ENCODE peak calls at places on chromosome 3, in five cellular contexts. One of them, this sample, is unnamed.

GRCh38 chr3:59300727-59301134 is 250.9 kb upstream of the CFAP20DC start:
- DNase-seq in AG09309: no peak
- DNase-seq in GM20000: no peak
- DNase-seq in prostate gland: no peak
- DNase-seq in psoas muscle: no peak
- DNase-seq in this sample: no peak

GRCh38 chr3:29597376-29598008 is 316.6 kb downstream of the RBMS3 start:
- DNase-seq in AG09309: no peak
- DNase-seq in GM20000: no peak
- DNase-seq in prostate gland: no peak
- DNase-seq in psoas muscle: no peak
- DNase-seq in this sample: no peak

GRCh38 chr3:112582242-112582874 is 20.5 kb downstream of the SLC35A5 start:
- DNase-seq in AG09309: peak; percentile 59
- DNase-seq in GM20000: no peak
- DNase-seq in prostate gland: no peak
- DNase-seq in psoas muscle: no peak
- DNase-seq in this sample: no peak

GRCh38 chr3:155981669-155982068 is 111.2 kb downstream of the GMPS start:
- DNase-seq in AG09309: no peak
- DNase-seq in GM20000: no peak
- DNase-seq in prostate gland: no peak
- DNase-seq in psoas muscle: no peak
- DNase-seq in this sample: no peak

GRCh38 chr3:146218880-146219866 is 31.7 kb downstream of the PLSCR4 start:
- DNase-seq in AG09309: no peak
- DNase-seq in GM20000: peak; percentile 48
- DNase-seq in prostate gland: peak; percentile 7
- DNase-seq in psoas muscle: no peak
- DNase-seq in this sample: no peak

GRCh38 chr3:116340680-116341216 is 104.5 kb downstream of the LSAMP start:
- DNase-seq in AG09309: no peak
- DNase-seq in GM20000: no peak
- DNase-seq in prostate gland: no peak
- DNase-seq in psoas muscle: no peak
- DNase-seq in this sample: no peak

GRCh38 chr3:172840463-172840862 is 89.9 kb downstream of the ECT2 start:
- DNase-seq in AG09309: no peak
- DNase-seq in GM20000: no peak
- DNase-seq in prostate gland: no peak
- DNase-seq in psoas muscle: no peak
- DNase-seq in this sample: no peak

GRCh38 chr3:50336452-50337174 is 4.0 kb downstream of the RASSF1 start:
- DNase-seq in AG09309: no peak
- DNase-seq in GM20000: no peak
- DNase-seq in prostate gland: no peak
- DNase-seq in psoas muscle: no peak
- DNase-seq in this sample: no peak

GRCh38 chr3:159417761-159418160 is 570.9 kb upstream of the IL12A start:
- DNase-seq in AG09309: no peak
- DNase-seq in GM20000: no peak
- DNase-seq in prostate gland: no peak
- DNase-seq in psoas muscle: no peak
- DNase-seq in this sample: no peak

GRCh38 chr3:146814601-146815315 is 209.6 kb upstream of the PLSCR5 start:
- DNase-seq in AG09309: no peak
- DNase-seq in GM20000: no peak
- DNase-seq in prostate gland: no peak
- DNase-seq in psoas muscle: no peak
- DNase-seq in this sample: no peak

GRCh38 chr3:36842275-36842674 is 77.9 kb upstream of the DCLK3 start:
- DNase-seq in AG09309: no peak
- DNase-seq in GM20000: no peak
- DNase-seq in prostate gland: no peak
- DNase-seq in psoas muscle: no peak
- DNase-seq in this sample: no peak

GRCh38 chr3:94416768-94417167 is 353.9 kb downstream of the NSUN3 start:
- DNase-seq in AG09309: no peak
- DNase-seq in GM20000: no peak
- DNase-seq in prostate gland: no peak
- DNase-seq in psoas muscle: no peak
- DNase-seq in this sample: no peak

DNA sequence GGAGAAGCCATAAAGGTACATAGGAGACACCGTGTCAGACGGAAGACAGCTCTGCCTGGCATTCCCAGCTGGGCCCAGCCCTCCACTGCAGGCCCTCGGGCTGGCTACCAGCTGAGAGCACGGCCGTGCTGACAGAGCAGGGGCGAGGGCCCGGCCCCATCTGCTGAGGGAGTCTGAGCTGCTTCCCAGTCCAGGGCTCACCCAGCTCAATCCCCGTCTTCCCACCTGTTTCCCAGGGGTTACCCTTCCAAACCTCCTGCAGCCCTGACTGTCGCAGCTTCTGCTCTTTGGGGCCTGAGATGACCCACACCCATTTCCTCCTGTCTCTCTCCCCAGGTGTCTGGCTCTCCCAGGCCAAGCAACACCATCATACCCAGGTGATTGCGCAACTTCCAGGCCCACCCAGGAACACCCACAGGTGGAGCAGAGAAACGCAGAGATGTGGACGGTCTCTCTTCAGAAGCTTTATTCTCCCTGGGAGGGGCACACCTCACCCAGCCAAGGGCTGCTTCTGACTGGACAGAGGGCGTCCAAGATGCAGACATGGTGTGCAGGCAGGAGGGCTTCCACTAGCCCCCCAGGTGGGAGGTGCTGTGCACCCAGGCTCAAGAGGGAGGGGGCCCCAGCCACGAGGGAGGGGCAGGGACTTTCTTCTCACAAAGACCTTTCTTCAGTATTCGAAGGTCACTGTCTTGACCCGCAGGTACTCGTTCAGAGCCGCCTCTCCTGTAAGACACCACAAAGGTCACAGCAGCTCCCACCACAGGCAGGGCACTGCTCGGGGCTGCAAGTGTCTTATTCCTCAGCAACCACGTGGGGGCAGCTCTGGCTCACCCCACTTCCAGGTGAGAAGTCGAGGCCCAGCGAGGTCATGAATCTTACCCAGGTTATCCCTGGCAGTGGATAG is 19.4 kb upstream of the SLC41A3 start:
- DNase-seq in AG09309: no peak
- DNase-seq in GM20000: no peak
- DNase-seq in prostate gland: no peak
- DNase-seq in psoas muscle: peak; percentile 48
- DNase-seq in this sample: peak; percentile 8
- TF ChIP-seq CTCF in AG09309: no peak
- TF ChIP-seq CTCF in GM20000: no peak
- TF ChIP-seq CTCF in prostate gland: no peak
- TF ChIP-seq CTCF in psoas muscle: no peak
- TF ChIP-seq CTCF in this sample: peak; percentile 29

DNA sequence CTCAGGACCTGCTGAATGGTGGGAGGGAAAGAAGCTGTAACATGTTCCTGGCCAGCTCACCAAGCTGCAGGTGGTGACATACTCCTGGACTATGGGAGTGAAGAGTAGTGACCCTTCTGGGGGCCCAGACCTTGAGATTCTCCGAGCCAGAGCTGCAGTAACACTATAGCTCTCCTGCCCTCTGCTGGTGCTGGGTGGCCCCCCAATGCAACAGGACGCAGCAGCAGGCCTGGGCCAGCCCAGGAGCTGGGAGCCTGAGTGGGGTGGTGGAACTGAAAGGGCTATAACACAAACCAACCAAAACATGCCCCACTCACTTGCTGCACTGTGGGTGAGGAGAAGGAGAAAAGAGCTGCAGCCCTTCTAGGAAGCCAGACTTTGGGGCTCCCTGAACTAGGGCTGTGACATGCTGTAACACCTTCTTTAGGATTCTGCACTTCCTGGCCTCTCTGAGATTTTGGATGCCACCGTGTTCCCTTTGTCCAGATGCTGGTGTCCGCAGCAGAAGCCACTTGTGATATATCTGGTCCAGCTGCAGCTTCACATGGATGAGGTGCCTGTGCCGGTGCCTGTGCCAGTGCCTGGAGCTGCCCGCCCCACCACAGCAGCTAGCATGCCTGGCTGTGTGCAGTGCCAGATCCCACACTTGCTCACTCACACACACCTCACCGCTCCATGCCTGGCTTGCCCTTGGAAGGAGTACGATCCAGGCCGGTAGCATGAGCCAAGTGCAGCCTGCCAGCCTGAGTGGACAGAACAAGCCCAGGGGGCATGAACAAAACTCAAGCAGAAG is 636.8 kb upstream of the KCNMB2 start:
- DNase-seq in AG09309: no peak
- DNase-seq in GM20000: no peak
- DNase-seq in prostate gland: no peak
- DNase-seq in psoas muscle: no peak
- DNase-seq in this sample: no peak
- TF ChIP-seq CTCF in AG09309: no peak
- TF ChIP-seq CTCF in GM20000: no peak
- TF ChIP-seq CTCF in prostate gland: no peak
- TF ChIP-seq CTCF in psoas muscle: no peak
- TF ChIP-seq CTCF in this sample: no peak

GRCh38 chr3:2889772-2890171 is 220.4 kb downstream of the IL5RA start:
- DNase-seq in AG09309: no peak
- DNase-seq in GM20000: no peak
- DNase-seq in prostate gland: no peak
- DNase-seq in psoas muscle: no peak
- DNase-seq in this sample: no peak
- TF ChIP-seq CTCF in AG09309: no peak
- TF ChIP-seq CTCF in GM20000: no peak
- TF ChIP-seq CTCF in prostate gland: no peak
- TF ChIP-seq CTCF in psoas muscle: no peak
- TF ChIP-seq CTCF in this sample: no peak

GRCh38 chr3:69865920-69866679 is 126.8 kb downstream of the MITF start:
- DNase-seq in AG09309: no peak
- DNase-seq in GM20000: no peak
- DNase-seq in prostate gland: peak; percentile 52
- DNase-seq in psoas muscle: no peak
- DNase-seq in this sample: peak; percentile 13
- TF ChIP-seq CTCF in AG09309: no peak
- TF ChIP-seq CTCF in GM20000: no peak
- TF ChIP-seq CTCF in prostate gland: no peak
- TF ChIP-seq CTCF in psoas muscle: no peak
- TF ChIP-seq CTCF in this sample: no peak

DNA sequence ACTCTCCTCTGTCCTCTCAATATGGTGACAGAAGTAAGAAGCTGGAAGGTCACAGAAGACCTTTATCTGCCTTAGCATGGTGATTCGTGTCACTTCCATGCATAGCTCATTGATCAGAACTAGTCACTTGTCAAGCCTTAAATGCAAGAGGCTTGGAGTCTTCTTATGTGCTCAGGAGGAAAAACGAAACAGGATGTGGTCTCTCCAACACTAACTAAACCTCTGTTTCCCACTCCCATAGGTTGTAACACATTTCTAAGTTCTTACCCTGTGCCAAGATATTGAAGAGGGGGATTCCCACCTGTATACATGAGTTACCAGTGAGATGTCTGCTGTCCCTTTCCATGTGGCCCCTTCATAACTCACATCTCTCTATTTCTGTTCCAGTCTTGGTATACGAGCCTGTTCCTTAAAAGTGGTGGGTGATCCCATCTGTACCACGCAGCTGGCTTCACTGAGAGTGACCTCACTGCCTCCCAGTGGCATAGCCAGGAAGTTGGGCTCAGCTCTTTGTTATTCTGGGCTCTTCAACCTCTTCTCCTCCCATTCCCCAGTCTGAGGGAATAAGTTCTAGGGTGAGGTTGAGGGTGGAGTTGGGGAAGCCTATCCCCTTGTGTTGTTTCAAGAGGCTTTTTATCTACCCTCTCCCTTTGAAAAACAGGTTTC is 203.2 kb upstream of the PPP2R3A start:
- DNase-seq in AG09309: no peak
- DNase-seq in GM20000: no peak
- DNase-seq in prostate gland: no peak
- DNase-seq in psoas muscle: no peak
- DNase-seq in this sample: no peak
- TF ChIP-seq CTCF in AG09309: no peak
- TF ChIP-seq CTCF in GM20000: no peak
- TF ChIP-seq CTCF in prostate gland: no peak
- TF ChIP-seq CTCF in psoas muscle: no peak
- TF ChIP-seq CTCF in this sample: peak; percentile 40

DNA sequence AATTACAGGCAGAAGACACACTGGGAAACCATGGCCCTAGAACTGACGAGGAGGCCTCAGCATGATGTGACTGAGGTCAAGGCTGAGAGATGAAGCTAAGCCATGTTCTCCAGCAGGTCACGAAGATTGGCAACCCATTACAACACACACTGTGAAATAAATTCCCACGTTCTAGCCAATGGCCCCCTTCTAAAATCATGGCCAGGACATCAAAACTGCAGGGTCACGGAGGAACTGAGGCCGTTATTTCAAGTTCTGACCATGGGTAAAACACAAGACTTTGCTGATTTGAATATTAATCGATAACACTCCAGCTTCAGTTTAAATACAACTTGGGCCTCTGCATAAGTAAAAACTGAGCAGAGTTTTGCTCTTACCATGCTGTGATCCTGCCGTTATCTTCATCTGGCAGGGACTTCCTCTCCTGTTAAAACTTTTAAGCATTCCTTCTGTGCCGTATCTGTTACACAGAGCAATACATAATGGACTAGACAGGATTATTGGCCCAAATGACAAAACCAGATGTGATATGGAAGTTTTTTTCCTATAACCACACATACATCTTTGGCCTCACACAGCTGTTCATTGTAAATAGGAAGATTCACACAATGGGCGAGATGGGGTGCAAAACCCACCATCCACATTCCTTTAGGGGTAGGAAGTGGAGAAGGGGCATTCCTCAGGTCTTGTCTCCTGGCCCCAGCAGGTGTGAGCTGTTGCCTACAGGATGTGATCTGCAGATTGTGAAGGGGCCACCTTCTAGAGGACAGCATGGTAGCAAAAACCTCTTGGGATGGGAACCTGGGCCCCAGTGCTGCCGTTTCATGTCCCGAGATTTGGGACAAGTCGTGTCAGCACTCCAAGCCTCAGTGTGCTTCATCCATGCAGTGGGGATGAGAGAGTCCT is 207.4 kb downstream of the OPA1 start:
- DNase-seq in AG09309: no peak
- DNase-seq in GM20000: no peak
- DNase-seq in prostate gland: no peak
- DNase-seq in psoas muscle: no peak
- DNase-seq in this sample: no peak
- TF ChIP-seq CTCF in AG09309: no peak
- TF ChIP-seq CTCF in GM20000: no peak
- TF ChIP-seq CTCF in prostate gland: no peak
- TF ChIP-seq CTCF in psoas muscle: no peak
- TF ChIP-seq CTCF in this sample: no peak

DNA sequence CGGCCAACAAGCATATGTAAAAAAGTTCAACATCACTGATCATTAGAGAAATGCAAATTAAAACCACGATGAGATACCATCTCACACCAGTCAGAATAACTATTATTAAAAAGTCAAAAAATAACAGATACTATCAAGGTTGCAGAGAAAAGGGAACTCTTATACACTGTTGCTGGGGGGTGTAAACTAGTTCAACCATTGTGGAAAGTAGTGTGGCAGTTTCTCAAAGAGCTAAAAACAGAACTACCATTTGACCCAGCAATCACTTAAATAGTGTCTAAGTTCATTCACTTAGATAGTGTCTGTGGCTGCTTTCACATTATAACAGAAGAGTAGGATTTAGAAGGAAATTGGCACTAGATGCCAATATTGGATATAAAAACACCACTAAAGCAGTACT is 49.7 kb downstream of the CGGBP1 start:
- DNase-seq in AG09309: no peak
- DNase-seq in GM20000: no peak
- DNase-seq in prostate gland: no peak
- DNase-seq in psoas muscle: no peak
- DNase-seq in this sample: no peak
- TF ChIP-seq CTCF in AG09309: no peak
- TF ChIP-seq CTCF in GM20000: no peak
- TF ChIP-seq CTCF in prostate gland: no peak
- TF ChIP-seq CTCF in psoas muscle: no peak
- TF ChIP-seq CTCF in this sample: no peak

This sample was measured in progenitor cell of endocrine pancreas.